ENCODE peak calls at places on chromosomes 1 and 21, in four cellular contexts. N is AG09309, K is suprapubic skin, V is heart right ventricle. D is an unnamed sample.

GRCh38 chr1:6956488-6957159 is 171.4 kb downstream of the CAMTA1 start:
- DNase-seq in V (no peak), N (no peak), K (no peak), D (no peak)

GRCh38 chr1:25161981-25162380 is 70.3 kb downstream of the SYF2 start:
- DNase-seq in N (peak; percentile 28), V (no peak), K (no peak), D (no peak)

GRCh38 chr1:224668991-224669390 is 52.9 kb downstream of the CNIH3 start:
- DNase-seq in K (no peak), N (no peak), V (no peak), D (no peak)

GRCh38 chr21:30340714-30341573 is 3.5 kb upstream of the KRTAP27-1 start:
- DNase-seq in K (no peak), V (peak; percentile 20), N (no peak), D (no peak)

GRCh38 chr1:201321826-201322390 is 38.6 kb downstream of the PKP1 start:
- DNase-seq in N (no peak), K (peak; percentile 51), V (no peak), D (no peak)

GRCh38 chr1:208381481-208381880 is 137.3 kb upstream of the PLXNA2 start:
- DNase-seq in V (no peak), N (no peak), K (no peak), D (no peak)

GRCh38 chr1:118931876-118932275 is 56.3 kb downstream of the TBX15 start:
- DNase-seq in K (no peak), N (no peak), V (no peak), D (no peak)

GRCh38 chr1:212062832-212063438 is 27.4 kb downstream of the DTL start:
- DNase-seq in N (peak; percentile 17), V (no peak), K (no peak), D (peak; percentile 7)

GRCh38 chr1:25065246-25066238 is 135.5 kb upstream of the RUNX3 start:
- DNase-seq in N (no peak), K (no peak), V (no peak), D (no peak)

GRCh38 chr1:245118066-245118465 is 36.7 kb upstream of the KIF26B start:
- DNase-seq in N (no peak), V (no peak), K (no peak), D (no peak)

GRCh38 chr1:25568090-25568833 is 24.9 kb downstream of the LDLRAP1 start:
- DNase-seq in V (no peak), N (no peak), K (peak; percentile 82), D (no peak)

GRCh38 chr21:28675265-28676041 is 317.2 kb downstream of the LTN1 start:
- DNase-seq in V (no peak), N (no peak), K (no peak), D (peak; percentile 43)

GRCh38 chr1:50279622-50280320 is 143.5 kb downstream of the DMRTA2 start:
- DNase-seq in K (no peak), N (no peak), V (peak; percentile 12), D (no peak)

GRCh38 chr21:41600556-41600955 is 92.6 kb upstream of the TMPRSS2 start:
- DNase-seq in V (no peak), K (peak; percentile 26), N (no peak), D (no peak)

GRCh38 chr1:96365596-96365995 is 356.0 kb upstream of the PTBP2 start:
- DNase-seq in N (no peak), K (no peak), V (no peak), D (peak; percentile 50)

GRCh38 chr1:206442101-206442500 is 28.2 kb upstream of the IKBKE start:
- DNase-seq in K (no peak), V (no peak), N (no peak), D (no peak)

GRCh38 chr1:242427519-242427918 is 97.0 kb downstream of the PLD5 start:
- DNase-seq in K (no peak), V (no peak), N (no peak), D (no peak)

GRCh38 chr1:182397653-182398388 is 2.6 kb downstream of the TEDDM1 start:
- DNase-seq in K (no peak), N (no peak), V (no peak), D (no peak)

GRCh38 chr1:25503551-25504426 is 39.6 kb upstream of the LDLRAP1 start:
- DNase-seq in N (no peak), K (no peak), V (peak; percentile 53), D (no peak)

GRCh38 chr1:8660455-8660854 is 157.0 kb downstream of the RERE start:
- DNase-seq in K (no peak), V (peak; percentile 39), N (peak; percentile 91), D (peak; percentile 90)

GRCh38 chr1:167819849-167820683 is 93.9 kb downstream of the ADCY10 start:
- DNase-seq in V (peak; percentile 75), N (peak; percentile 83), K (peak; percentile 84), D (peak; percentile 74)

GRCh38 chr1:3117879-3118278 is 48.9 kb downstream of the PRDM16 start:
- DNase-seq in N (no peak), K (no peak), V (no peak), D (no peak)

GRCh38 chr1:102897537-102897936 is 210.8 kb downstream of the COL11A1 start:
- DNase-seq in N (peak; percentile 61), K (no peak), V (no peak), D (peak; percentile 47)

GRCh38 chr1:85398391-85399064 is 66.4 kb downstream of the DDAH1 start:
- DNase-seq in K (no peak), V (no peak), N (no peak), D (peak; percentile 49)

GRCh38 chr1:43935711-43936427 is 2.3 kb downstream of the ARTN start:
- DNase-seq in V (no peak), K (no peak), N (no peak), D (no peak)

GRCh38 chr1:94636625-94637024 is 95.1 kb upstream of the F3 start:
- DNase-seq in K (no peak), V (no peak), N (peak; percentile 27), D (peak; percentile 70)

GRCh38 chr1:41919764-41920397 is 1.2 kb upstream of the HIVEP3 start:
- DNase-seq in V (peak; percentile 19), K (no peak), N (no peak), D (no peak)

GRCh38 chr1:11893907-11894251 is 32.3 kb downstream of the KIAA2013 start:
- DNase-seq in K (no peak), V (peak; percentile 64), N (no peak), D (no peak)

GRCh38 chr1:248757784-248758195 is 2.2 kb upstream of the LYPD8 start:
- DNase-seq in N (no peak), K (no peak), V (no peak), D (no peak)

GRCh38 chr1:225819346-225820192 is 9.6 kb downstream of the EPHX1 start:
- DNase-seq in N (no peak), K (no peak), V (no peak), D (no peak)

GRCh38 chr1:64917328-64917861 is 49.0 kb downstream of the JAK1 start:
- DNase-seq in K (peak; percentile 75), N (peak; percentile 99), V (peak; percentile 77), D (peak; percentile 98)

GRCh38 chr1:159900086-159900680 is at the start of gene CFAP45:
- DNase-seq in V (peak; percentile 83), K (peak; percentile 86), N (no peak), D (no peak)

GRCh38 chr1:168482106-168482505 is 61.7 kb downstream of the XCL2 start:
- DNase-seq in K (no peak), V (no peak), N (no peak), D (no peak)

GRCh38 chr1:6157528-6158174 is 22.5 kb downstream of the CHD5 start:
- DNase-seq in K (no peak), V (no peak), N (no peak), D (peak; percentile 9)

GRCh38 chr1:186164773-186165172 is 210.3 kb downstream of the TPR start:
- DNase-seq in N (no peak), V (no peak), K (no peak), D (no peak)

GRCh38 chr1:186167096-186167668 is 207.9 kb downstream of the TPR start:
- DNase-seq in N (no peak), K (no peak), V (no peak), D (no peak)

DNA sequence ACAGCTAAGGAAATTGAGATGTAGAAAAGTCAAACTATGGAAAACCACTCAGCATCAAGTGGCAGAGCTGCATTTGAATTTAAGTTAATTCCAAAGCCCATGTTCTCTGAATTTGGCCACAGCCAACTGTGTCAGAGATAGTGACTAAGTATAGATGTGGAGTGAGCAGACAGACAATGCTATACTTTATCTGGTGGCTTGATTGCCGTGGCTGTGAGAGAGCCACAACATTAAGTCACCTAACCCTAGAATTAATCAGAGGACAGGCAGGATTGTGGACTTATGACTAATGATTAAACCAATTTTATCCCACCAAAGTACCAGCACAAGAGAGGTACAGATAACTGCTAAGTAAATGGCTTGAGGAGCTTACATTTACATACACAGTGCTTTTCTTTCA is 209.8 kb downstream of the TPR start:
- DNase-seq in V (no peak), K (no peak), N (no peak), D (no peak)
- H3K4me3 ChIP-seq in V (no peak overlapping the region), K (no peak overlapping the region), N (no peak overlapping the region), D (no peak overlapping the region)

GRCh38 chr1:33272509-33272908 is 16.2 kb downstream of the ZNF362 start:
- DNase-seq in V (no peak), K (no peak), N (no peak), D (no peak)
- H3K4me3 ChIP-seq in V (no peak overlapping the region), K (no peak overlapping the region), N (no peak overlapping the region), D (no peak overlapping the region)

DNA sequence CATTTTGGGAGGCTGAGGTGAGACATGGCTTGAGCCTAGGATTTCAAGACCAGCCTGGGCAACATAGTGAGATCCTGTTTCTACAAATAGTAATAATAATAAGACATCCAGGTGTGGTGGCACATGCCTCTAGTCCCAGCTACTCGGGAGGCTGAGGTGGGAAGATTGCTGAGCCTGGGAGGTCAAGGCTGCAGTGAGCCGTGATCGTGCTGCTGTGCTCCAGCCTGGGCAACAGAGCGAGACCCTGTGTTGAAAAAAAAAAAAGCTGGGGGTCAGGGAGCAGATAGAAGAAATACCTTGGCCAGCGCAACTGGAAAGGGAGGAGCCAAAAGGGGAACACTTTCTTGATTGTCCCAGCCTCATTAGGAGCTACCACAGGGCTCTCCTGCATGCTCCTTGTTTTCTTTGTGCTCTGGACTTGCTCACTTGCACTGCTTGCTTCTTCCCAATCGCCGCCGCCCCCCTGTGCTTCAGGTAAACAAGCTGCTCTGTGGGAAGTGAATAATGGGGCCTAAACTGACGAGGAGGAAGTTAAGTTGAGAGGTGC is 31.1 kb downstream of the PBX1 start:
- DNase-seq in K (no peak), V (no peak), N (no peak), D (no peak)
- H3K4me3 ChIP-seq in K (no peak overlapping the region), V (no peak overlapping the region), N (no peak overlapping the region), D (no peak overlapping the region)

GRCh38 chr1:145979746-145980435 is 15.4 kb downstream of the POLR3GL start:
- DNase-seq in K (peak; percentile 72), N (no peak), V (no peak), D (no peak)
- H3K4me3 ChIP-seq in K (peak overlapping the region; percentile 15), N (no peak overlapping the region), V (peak overlapping the region; percentile 41), D (peak overlapping the region; percentile 7)

GRCh38 chr1:161198877-161199431 is at the start of gene ADAMTS4:
- DNase-seq in K (peak; percentile 85), N (peak; percentile 77), V (peak; percentile 87), D (peak; percentile 68)
- H3K4me3 ChIP-seq in K (peak within 1 kb of the TSS; percentile 45), N (peak within 1 kb of the TSS; percentile 66), V (peak within 1 kb of the TSS; percentile 59), D (peak within 1 kb of the TSS; percentile 47)

GRCh38 chr1:169896013-169896412 is 2.3 kb upstream of the SCYL3 start:
- DNase-seq in K (no peak), N (no peak), V (no peak), D (no peak)

GRCh38 chr1:169900567-169900966 is 6.9 kb upstream of the SCYL3 start:
- DNase-seq in K (no peak), N (no peak), V (no peak), D (no peak)

GRCh38 chr1:169901119-169901518 is 7.4 kb upstream of the SCYL3 start:
- DNase-seq in K (no peak), V (no peak), N (no peak), D (no peak)

GRCh38 chr1:169902750-169903149 is 9.1 kb upstream of the SCYL3 start:
- DNase-seq in V (no peak), K (no peak), N (no peak), D (no peak)

GRCh38 chr1:169899519-169900217 is 6.0 kb upstream of the SCYL3 start:
- DNase-seq in K (no peak), N (no peak), V (no peak), D (no peak)
- H3K4me3 ChIP-seq in K (no peak overlapping the region), N (no peak overlapping the region), V (no peak overlapping the region), D (no peak overlapping the region)

D was measured in skeletal muscle cell.